ENCODE peak calls at places on chromosome 11, in nine cellular contexts. One of them, this sample, is unnamed.

GRCh38 chr11:2533642-2534115 is 88.9 kb downstream of the KCNQ1 start:
- DNase-seq in AG10803: peak
- DNase-seq in amniotic epithelial cell: peak
- DNase-seq in OCI-LY7: no peak
- DNase-seq in T-helper 1 cell: no peak
- DNase-seq in activated CD4-positive, alpha-beta T cell treated with anti-CD3 and anti-CD28 coated beads, Interleukin-2, amount 10 ng/mL, durations not matched to agents 7 days and 5 days: peak
- DNase-seq in NCI-H82: peak
- DNase-seq in posterior vena cava: peak
- DNase-seq in uterus: peak
- DNase-seq in this sample: peak

GRCh38 chr11:130476200-130476921 is 27.9 kb downstream of the ADAMTS15 start:
- DNase-seq in NCI-H82: no peak
- DNase-seq in OCI-LY7: no peak
- DNase-seq in T-helper 1 cell: no peak
- DNase-seq in AG10803: peak
- DNase-seq in amniotic epithelial cell: no peak
- DNase-seq in uterus: no peak
- DNase-seq in posterior vena cava: no peak
- DNase-seq in activated CD4-positive, alpha-beta T cell treated with anti-CD3 and anti-CD28 coated beads, Interleukin-2, amount 10 ng/mL, durations not matched to agents 7 days and 5 days: no peak
- DNase-seq in this sample: no peak

GRCh38 chr11:1337647-1338007 is 28.2 kb upstream of the TOLLIP start:
- DNase-seq in T-helper 1 cell: no peak
- DNase-seq in posterior vena cava: no peak
- DNase-seq in amniotic epithelial cell: no peak
- DNase-seq in uterus: no peak
- DNase-seq in OCI-LY7: no peak
- DNase-seq in NCI-H82: no peak
- DNase-seq in activated CD4-positive, alpha-beta T cell treated with anti-CD3 and anti-CD28 coated beads, Interleukin-2, amount 10 ng/mL, durations not matched to agents 7 days and 5 days: no peak
- DNase-seq in AG10803: no peak
- DNase-seq in this sample: no peak

GRCh38 chr11:73401924-73402833 is 26.0 kb downstream of the RELT start:
- DNase-seq in OCI-LY7: no peak
- DNase-seq in posterior vena cava: no peak
- DNase-seq in T-helper 1 cell: no peak
- DNase-seq in activated CD4-positive, alpha-beta T cell treated with anti-CD3 and anti-CD28 coated beads, Interleukin-2, amount 10 ng/mL, durations not matched to agents 7 days and 5 days: no peak
- DNase-seq in NCI-H82: peak
- DNase-seq in uterus: no peak
- DNase-seq in amniotic epithelial cell: no peak
- DNase-seq in AG10803: no peak
- DNase-seq in this sample: no peak

GRCh38 chr11:62771144-62772021 is at the start of gene TAF6L:
- DNase-seq in posterior vena cava: peak
- DNase-seq in amniotic epithelial cell: peak
- DNase-seq in activated CD4-positive, alpha-beta T cell treated with anti-CD3 and anti-CD28 coated beads, Interleukin-2, amount 10 ng/mL, durations not matched to agents 7 days and 5 days: peak
- DNase-seq in AG10803: peak
- DNase-seq in OCI-LY7: peak
- DNase-seq in T-helper 1 cell: peak
- DNase-seq in uterus: peak
- DNase-seq in NCI-H82: peak
- DNase-seq in this sample: peak

GRCh38 chr11:93225642-93226041 is 27.9 kb upstream of the SLC36A4 start:
- DNase-seq in activated CD4-positive, alpha-beta T cell treated with anti-CD3 and anti-CD28 coated beads, Interleukin-2, amount 10 ng/mL, durations not matched to agents 7 days and 5 days: no peak
- DNase-seq in AG10803: peak
- DNase-seq in NCI-H82: peak
- DNase-seq in T-helper 1 cell: no peak
- DNase-seq in posterior vena cava: no peak
- DNase-seq in uterus: no peak
- DNase-seq in amniotic epithelial cell: peak
- DNase-seq in OCI-LY7: peak
- DNase-seq in this sample: no peak

GRCh38 chr11:92885600-92885999 is 83.9 kb upstream of the MTNR1B start:
- DNase-seq in OCI-LY7: no peak
- DNase-seq in activated CD4-positive, alpha-beta T cell treated with anti-CD3 and anti-CD28 coated beads, Interleukin-2, amount 10 ng/mL, durations not matched to agents 7 days and 5 days: no peak
- DNase-seq in T-helper 1 cell: no peak
- DNase-seq in NCI-H82: no peak
- DNase-seq in amniotic epithelial cell: no peak
- DNase-seq in uterus: no peak
- DNase-seq in AG10803: no peak
- DNase-seq in posterior vena cava: no peak
- DNase-seq in this sample: no peak

GRCh38 chr11:74521666-74522252 is 28.2 kb upstream of the LIPT2 start:
- DNase-seq in activated CD4-positive, alpha-beta T cell treated with anti-CD3 and anti-CD28 coated beads, Interleukin-2, amount 10 ng/mL, durations not matched to agents 7 days and 5 days: no peak
- DNase-seq in uterus: no peak
- DNase-seq in OCI-LY7: no peak
- DNase-seq in amniotic epithelial cell: no peak
- DNase-seq in AG10803: no peak
- DNase-seq in T-helper 1 cell: no peak
- DNase-seq in NCI-H82: no peak
- DNase-seq in posterior vena cava: no peak
- DNase-seq in this sample: no peak

GRCh38 chr11:16769386-16769785 is 30.9 kb downstream of the C11orf58 start:
- DNase-seq in OCI-LY7: no peak
- DNase-seq in T-helper 1 cell: no peak
- DNase-seq in NCI-H82: no peak
- DNase-seq in posterior vena cava: peak
- DNase-seq in uterus: no peak
- DNase-seq in activated CD4-positive, alpha-beta T cell treated with anti-CD3 and anti-CD28 coated beads, Interleukin-2, amount 10 ng/mL, durations not matched to agents 7 days and 5 days: no peak
- DNase-seq in amniotic epithelial cell: no peak
- DNase-seq in AG10803: no peak
- DNase-seq in this sample: no peak

GRCh38 chr11:64826062-64826461 is 15.7 kb upstream of the MEN1 start:
- DNase-seq in AG10803: no peak
- DNase-seq in OCI-LY7: no peak
- DNase-seq in activated CD4-positive, alpha-beta T cell treated with anti-CD3 and anti-CD28 coated beads, Interleukin-2, amount 10 ng/mL, durations not matched to agents 7 days and 5 days: no peak
- DNase-seq in uterus: no peak
- DNase-seq in amniotic epithelial cell: no peak
- DNase-seq in T-helper 1 cell: no peak
- DNase-seq in posterior vena cava: no peak
- DNase-seq in NCI-H82: no peak
- DNase-seq in this sample: no peak

GRCh38 chr11:93123351-93123898 is 74.4 kb downstream of the SLC36A4 start:
- DNase-seq in AG10803: no peak
- DNase-seq in T-helper 1 cell: no peak
- DNase-seq in activated CD4-positive, alpha-beta T cell treated with anti-CD3 and anti-CD28 coated beads, Interleukin-2, amount 10 ng/mL, durations not matched to agents 7 days and 5 days: no peak
- DNase-seq in NCI-H82: no peak
- DNase-seq in amniotic epithelial cell: peak
- DNase-seq in posterior vena cava: no peak
- DNase-seq in OCI-LY7: no peak
- DNase-seq in uterus: peak
- DNase-seq in this sample: no peak

This sample was measured in SW 1271.